ENCODE peak calls at places on chromosome 14, in ten cellular contexts. One of them, this sample, is unnamed.
A peak's percentile ranks its signal among the peaks of the same experiment; 100 is the strongest.

GRCh38 chr14:94079891-94080605 is 954 bp downstream of the DDX24 start:
- DNase-seq in B cell: peak; percentile 30
- DNase-seq in body of pancreas: no peak
- DNase-seq in nephron progenitor cell: no peak
- DNase-seq in foreskin fibroblast: no peak
- DNase-seq in dorsolateral prefrontal cortex: no peak
- DNase-seq in GM13977: peak; percentile 40
- DNase-seq in neural crest cell: no peak
- DNase-seq in ovary: no peak
- DNase-seq in CD4-positive, alpha-beta T cell: no peak
- DNase-seq in this sample: no peak

GRCh38 chr14:79354336-79354735 is 857.0 kb downstream of the DIO2 start:
- DNase-seq in nephron progenitor cell: no peak
- DNase-seq in body of pancreas: no peak
- DNase-seq in neural crest cell: no peak
- DNase-seq in dorsolateral prefrontal cortex: no peak
- DNase-seq in ovary: no peak
- DNase-seq in foreskin fibroblast: no peak
- DNase-seq in B cell: no peak
- DNase-seq in GM13977: no peak
- DNase-seq in CD4-positive, alpha-beta T cell: no peak
- DNase-seq in this sample: no peak

GRCh38 chr14:69281450-69282169 is 21.7 kb downstream of the GALNT16 start:
- DNase-seq in B cell: no peak
- DNase-seq in GM13977: peak; percentile 65
- DNase-seq in body of pancreas: no peak
- DNase-seq in nephron progenitor cell: no peak
- DNase-seq in dorsolateral prefrontal cortex: no peak
- DNase-seq in ovary: no peak
- DNase-seq in CD4-positive, alpha-beta T cell: no peak
- DNase-seq in neural crest cell: no peak
- DNase-seq in foreskin fibroblast: no peak
- DNase-seq in this sample: peak; percentile 51

GRCh38 chr14:89891055-89891454 is 63.5 kb downstream of the EFCAB11 start:
- DNase-seq in neural crest cell: no peak
- DNase-seq in foreskin fibroblast: no peak
- DNase-seq in B cell: no peak
- DNase-seq in CD4-positive, alpha-beta T cell: no peak
- DNase-seq in body of pancreas: no peak
- DNase-seq in nephron progenitor cell: no peak
- DNase-seq in GM13977: no peak
- DNase-seq in dorsolateral prefrontal cortex: no peak
- DNase-seq in ovary: no peak
- DNase-seq in this sample: no peak

GRCh38 chr14:90554341-90554740 is 157.5 kb downstream of the CALM1 start:
- DNase-seq in nephron progenitor cell: no peak
- DNase-seq in B cell: no peak
- DNase-seq in foreskin fibroblast: no peak
- DNase-seq in GM13977: no peak
- DNase-seq in neural crest cell: no peak
- DNase-seq in body of pancreas: no peak
- DNase-seq in ovary: no peak
- DNase-seq in dorsolateral prefrontal cortex: peak; percentile 93
- DNase-seq in CD4-positive, alpha-beta T cell: no peak
- DNase-seq in this sample: no peak

GRCh38 chr14:51430600-51430999 is 190.6 kb downstream of the TMX1 start:
- DNase-seq in nephron progenitor cell: no peak
- DNase-seq in GM13977: no peak
- DNase-seq in dorsolateral prefrontal cortex: no peak
- DNase-seq in ovary: no peak
- DNase-seq in B cell: no peak
- DNase-seq in body of pancreas: peak; percentile 22
- DNase-seq in neural crest cell: peak; percentile 21
- DNase-seq in CD4-positive, alpha-beta T cell: no peak
- DNase-seq in foreskin fibroblast: no peak
- DNase-seq in this sample: no peak

GRCh38 chr14:105503918-105504692 is 13.1 kb downstream of the TEDC1 start:
- DNase-seq in foreskin fibroblast: no peak
- DNase-seq in CD4-positive, alpha-beta T cell: no peak
- DNase-seq in ovary: no peak
- DNase-seq in body of pancreas: no peak
- DNase-seq in nephron progenitor cell: no peak
- DNase-seq in B cell: peak; percentile 28
- DNase-seq in dorsolateral prefrontal cortex: no peak
- DNase-seq in GM13977: no peak
- DNase-seq in neural crest cell: no peak
- DNase-seq in this sample: no peak

GRCh38 chr14:92880851-92881250 is 42.1 kb upstream of the CHGA start:
- DNase-seq in body of pancreas: peak; percentile 66
- DNase-seq in GM13977: no peak
- DNase-seq in dorsolateral prefrontal cortex: no peak
- DNase-seq in neural crest cell: no peak
- DNase-seq in nephron progenitor cell: no peak
- DNase-seq in CD4-positive, alpha-beta T cell: no peak
- DNase-seq in foreskin fibroblast: peak; percentile 12
- DNase-seq in ovary: no peak
- DNase-seq in B cell: no peak
- DNase-seq in this sample: no peak

GRCh38 chr14:45253754-45254300 is 825 bp upstream of the MIS18BP1 start:
- DNase-seq in foreskin fibroblast: no peak
- DNase-seq in nephron progenitor cell: no peak
- DNase-seq in B cell: no peak
- DNase-seq in CD4-positive, alpha-beta T cell: no peak
- DNase-seq in ovary: peak; percentile 54
- DNase-seq in dorsolateral prefrontal cortex: no peak
- DNase-seq in body of pancreas: no peak
- DNase-seq in neural crest cell: no peak
- DNase-seq in GM13977: no peak
- DNase-seq in this sample: peak; percentile 12

GRCh38 chr14:92579244-92579643 is 65.7 kb downstream of the RIN3 start:
- DNase-seq in dorsolateral prefrontal cortex: no peak
- DNase-seq in body of pancreas: no peak
- DNase-seq in foreskin fibroblast: peak; percentile 39
- DNase-seq in ovary: no peak
- DNase-seq in neural crest cell: no peak
- DNase-seq in nephron progenitor cell: no peak
- DNase-seq in GM13977: no peak
- DNase-seq in B cell: no peak
- DNase-seq in CD4-positive, alpha-beta T cell: no peak
- DNase-seq in this sample: no peak

GRCh38 chr14:75306917-75307699 is 28.5 kb downstream of the FOS start:
- DNase-seq in GM13977: peak; percentile 58
- DNase-seq in body of pancreas: no peak
- DNase-seq in B cell: no peak
- DNase-seq in nephron progenitor cell: no peak
- DNase-seq in neural crest cell: no peak
- DNase-seq in CD4-positive, alpha-beta T cell: no peak
- DNase-seq in dorsolateral prefrontal cortex: no peak
- DNase-seq in ovary: no peak
- DNase-seq in foreskin fibroblast: no peak
- DNase-seq in this sample: peak; percentile 56
- TF ChIP-seq CTCF in GM13977: peak; percentile 58
- TF ChIP-seq CTCF in body of pancreas: no peak
- TF ChIP-seq CTCF in B cell: no peak
- TF ChIP-seq CTCF in nephron progenitor cell: peak; percentile 40
- TF ChIP-seq CTCF in neural crest cell: peak; percentile 66
- TF ChIP-seq CTCF in CD4-positive, alpha-beta T cell: no peak
- TF ChIP-seq CTCF in dorsolateral prefrontal cortex: peak; percentile 40
- TF ChIP-seq CTCF in ovary: no peak
- TF ChIP-seq CTCF in foreskin fibroblast: peak; percentile 30
- TF ChIP-seq CTCF in this sample: peak; percentile 55

GRCh38 chr14:100037351-100037750 is 27.9 kb upstream of the EVL start:
- DNase-seq in CD4-positive, alpha-beta T cell: no peak
- DNase-seq in ovary: no peak
- DNase-seq in dorsolateral prefrontal cortex: no peak
- DNase-seq in foreskin fibroblast: peak; percentile 56
- DNase-seq in GM13977: no peak
- DNase-seq in body of pancreas: no peak
- DNase-seq in neural crest cell: no peak
- DNase-seq in nephron progenitor cell: no peak
- DNase-seq in B cell: no peak
- DNase-seq in this sample: no peak

GRCh38 chr14:100038065-100038464 is 27.2 kb upstream of the EVL start:
- DNase-seq in body of pancreas: no peak
- DNase-seq in foreskin fibroblast: no peak
- DNase-seq in nephron progenitor cell: no peak
- DNase-seq in B cell: no peak
- DNase-seq in CD4-positive, alpha-beta T cell: no peak
- DNase-seq in GM13977: no peak
- DNase-seq in ovary: no peak
- DNase-seq in neural crest cell: no peak
- DNase-seq in dorsolateral prefrontal cortex: no peak
- DNase-seq in this sample: no peak

GRCh38 chr14:100033347-100034052 is 31.7 kb upstream of the EVL start:
- DNase-seq in foreskin fibroblast: no peak
- DNase-seq in CD4-positive, alpha-beta T cell: no peak
- DNase-seq in ovary: no peak
- DNase-seq in body of pancreas: no peak
- DNase-seq in neural crest cell: no peak
- DNase-seq in nephron progenitor cell: no peak
- DNase-seq in GM13977: no peak
- DNase-seq in B cell: no peak
- DNase-seq in dorsolateral prefrontal cortex: no peak
- DNase-seq in this sample: no peak

GRCh38 chr14:100032749-100033148 is 32.5 kb upstream of the EVL start:
- DNase-seq in CD4-positive, alpha-beta T cell: no peak
- DNase-seq in nephron progenitor cell: no peak
- DNase-seq in ovary: no peak
- DNase-seq in foreskin fibroblast: no peak
- DNase-seq in B cell: no peak
- DNase-seq in dorsolateral prefrontal cortex: no peak
- DNase-seq in GM13977: no peak
- DNase-seq in neural crest cell: no peak
- DNase-seq in body of pancreas: no peak
- DNase-seq in this sample: no peak

DNA sequence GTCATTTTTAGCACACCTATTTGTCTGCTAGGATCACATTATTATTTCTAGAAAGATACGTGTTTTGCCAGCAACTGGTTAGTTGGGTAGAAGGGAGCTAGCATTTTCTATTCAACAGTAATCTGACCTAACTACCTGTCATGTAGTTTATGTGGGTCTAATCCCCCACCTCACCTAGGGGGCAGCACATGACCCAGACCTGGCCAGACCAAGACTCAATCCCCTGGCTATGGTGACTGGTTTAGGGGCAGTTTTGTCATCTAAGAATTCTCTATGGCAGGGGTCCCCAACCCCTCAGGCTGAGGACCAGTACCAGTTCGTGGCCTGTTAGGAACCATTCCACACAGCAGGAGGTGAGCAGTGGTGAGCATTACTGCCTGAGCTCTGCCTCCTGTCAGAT is 29.5 kb upstream of the EVL start:
- DNase-seq in nephron progenitor cell: no peak
- DNase-seq in neural crest cell: no peak
- DNase-seq in ovary: no peak
- DNase-seq in GM13977: no peak
- DNase-seq in dorsolateral prefrontal cortex: no peak
- DNase-seq in foreskin fibroblast: no peak
- DNase-seq in body of pancreas: no peak
- DNase-seq in CD4-positive, alpha-beta T cell: no peak
- DNase-seq in B cell: peak; percentile 15
- DNase-seq in this sample: no peak
- TF ChIP-seq CTCF in nephron progenitor cell: no peak
- TF ChIP-seq CTCF in neural crest cell: no peak
- TF ChIP-seq CTCF in ovary: no peak
- TF ChIP-seq CTCF in GM13977: no peak
- TF ChIP-seq CTCF in dorsolateral prefrontal cortex: no peak
- TF ChIP-seq CTCF in foreskin fibroblast: no peak
- TF ChIP-seq CTCF in body of pancreas: no peak
- TF ChIP-seq CTCF in CD4-positive, alpha-beta T cell: no peak
- TF ChIP-seq CTCF in B cell: no peak
- TF ChIP-seq CTCF in this sample: no peak

DNA sequence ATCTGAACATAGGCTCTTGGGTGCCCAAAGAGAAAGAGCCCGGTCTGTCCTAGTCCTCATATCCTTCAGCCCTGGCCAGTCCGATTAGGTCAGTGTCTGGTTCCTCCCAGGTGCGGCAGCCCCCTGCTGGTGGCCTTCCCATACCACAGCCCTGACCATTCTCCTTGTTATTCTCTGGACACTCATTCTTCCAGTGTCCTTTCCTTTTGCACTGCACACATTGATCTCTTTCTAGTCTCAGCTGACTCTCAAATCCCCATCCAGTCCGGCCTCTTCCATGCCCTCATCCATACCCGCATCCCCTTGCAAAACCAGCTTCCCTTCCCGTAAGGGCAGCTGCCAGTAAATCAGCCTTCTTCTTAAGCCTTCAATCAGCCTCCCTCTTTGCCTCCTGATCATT is 1316.3 kb downstream of the TMEM121 start:
- DNase-seq in nephron progenitor cell: no peak
- DNase-seq in neural crest cell: no peak
- DNase-seq in dorsolateral prefrontal cortex: no peak
- DNase-seq in ovary: peak; percentile 44
- DNase-seq in B cell: no peak
- DNase-seq in foreskin fibroblast: no peak
- DNase-seq in body of pancreas: peak; percentile 33
- DNase-seq in GM13977: no peak
- DNase-seq in CD4-positive, alpha-beta T cell: no peak
- DNase-seq in this sample: no peak
- TF ChIP-seq CTCF in nephron progenitor cell: no peak
- TF ChIP-seq CTCF in neural crest cell: no peak
- TF ChIP-seq CTCF in dorsolateral prefrontal cortex: no peak
- TF ChIP-seq CTCF in ovary: no peak
- TF ChIP-seq CTCF in B cell: no peak
- TF ChIP-seq CTCF in foreskin fibroblast: no peak
- TF ChIP-seq CTCF in body of pancreas: peak; percentile 40
- TF ChIP-seq CTCF in GM13977: peak; percentile 39
- TF ChIP-seq CTCF in CD4-positive, alpha-beta T cell: peak; percentile 24
- TF ChIP-seq CTCF in this sample: peak; percentile 32

DNA sequence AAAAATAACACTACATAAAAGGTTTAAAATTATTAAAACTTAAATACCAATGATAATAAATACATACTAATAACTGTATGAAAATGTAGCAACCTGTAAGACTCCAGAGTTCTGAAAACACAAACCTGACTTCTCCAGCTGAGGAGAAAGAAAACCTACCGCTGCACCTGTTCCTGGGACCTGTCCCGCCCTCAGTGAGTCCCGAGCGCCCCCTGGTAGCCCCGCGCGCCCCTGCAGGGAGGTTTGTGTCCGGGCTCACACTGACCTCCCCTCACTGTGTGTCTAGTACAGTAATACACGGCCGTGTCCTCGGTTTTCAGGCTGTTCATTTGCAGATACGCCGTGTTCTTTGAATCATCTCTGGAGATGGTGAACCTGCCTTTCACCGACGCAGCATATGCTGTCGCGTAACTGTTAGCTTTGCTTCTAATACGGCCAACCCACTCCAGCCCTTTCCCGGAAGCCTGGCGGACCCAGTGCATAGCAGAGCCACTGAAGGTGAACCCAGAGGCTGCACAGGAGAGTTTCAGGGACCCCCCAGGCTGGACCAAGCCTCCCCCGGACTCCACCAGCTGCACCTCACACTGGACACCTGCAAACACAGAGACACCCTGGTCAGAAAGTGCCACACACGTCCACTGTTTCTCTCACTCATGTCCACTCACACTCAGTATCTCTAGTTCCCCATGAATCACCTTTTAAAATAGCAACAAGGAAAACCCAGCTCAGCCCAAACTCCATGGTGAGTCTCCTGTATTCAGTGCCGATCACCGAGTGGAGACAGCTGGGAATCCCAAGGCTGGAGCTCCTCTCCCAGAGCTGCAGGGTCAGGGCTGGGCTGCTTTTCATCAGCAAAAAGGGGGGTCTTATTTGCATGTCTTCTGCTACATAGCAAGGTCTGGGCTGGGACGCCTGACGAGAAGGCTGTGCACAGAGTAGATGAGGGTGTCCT is 1276.3 kb downstream of the TMEM121 start:
- DNase-seq in body of pancreas: peak; percentile 38
- DNase-seq in ovary: no peak
- DNase-seq in GM13977: no peak
- DNase-seq in neural crest cell: no peak
- DNase-seq in foreskin fibroblast: no peak
- DNase-seq in nephron progenitor cell: no peak
- DNase-seq in dorsolateral prefrontal cortex: no peak
- DNase-seq in CD4-positive, alpha-beta T cell: no peak
- DNase-seq in B cell: peak; percentile 35
- DNase-seq in this sample: no peak
- TF ChIP-seq CTCF in body of pancreas: no peak
- TF ChIP-seq CTCF in ovary: no peak
- TF ChIP-seq CTCF in GM13977: peak; percentile 55
- TF ChIP-seq CTCF in neural crest cell: no peak
- TF ChIP-seq CTCF in foreskin fibroblast: no peak
- TF ChIP-seq CTCF in nephron progenitor cell: no peak
- TF ChIP-seq CTCF in dorsolateral prefrontal cortex: no peak
- TF ChIP-seq CTCF in CD4-positive, alpha-beta T cell: no peak
- TF ChIP-seq CTCF in B cell: no peak
- TF ChIP-seq CTCF in this sample: no peak

This sample was measured in GM20000.